ENCODE peak calls at places on chromosome 2, in five cellular contexts. F is left ventricle myocardium inferior, U is psoas muscle, B is body of pancreas, W is hepatocyte. N is an unnamed sample.

GRCh38 chr2:25257032-25257455 is 84.7 kb downstream of the DNMT3A start:
- DNase-seq in F (no peak), B (peak; percentile 33), U (peak; percentile 66), W (peak; percentile 69), N (no peak)

GRCh38 chr2:67394734-67395133 is 2.4 kb upstream of the ETAA1 start:
- DNase-seq in B (no peak), U (no peak), W (no peak), F (no peak), N (no peak)

GRCh38 chr2:3472966-3473365 is 46.4 kb downstream of the ADI1 start:
- DNase-seq in B (no peak), F (peak; percentile 7), U (peak; percentile 23), W (no peak), N (no peak)

GRCh38 chr2:237097911-237098702 is 12.4 kb downstream of the COPS8 start:
- DNase-seq in B (no peak), F (no peak), W (peak; percentile 39), U (no peak), N (no peak)

GRCh38 chr2:156132941-156133340 is 199.6 kb downstream of the NR4A2 start:
- DNase-seq in F (no peak), B (no peak), U (no peak), W (no peak), N (no peak)

GRCh38 chr2:64477037-64477436 is 23.1 kb downstream of the LGALSL start:
- DNase-seq in W (no peak), F (no peak), B (no peak), U (no peak), N (no peak)

GRCh38 chr2:84383271-84383670 is 75.8 kb downstream of the SUCLG1 start:
- DNase-seq in F (no peak), B (no peak), U (no peak), W (no peak), N (no peak)

GRCh38 chr2:150507071-150507470 is 19.6 kb upstream of the RND3 start:
- DNase-seq in F (no peak), W (no peak), U (no peak), B (no peak), N (no peak)

GRCh38 chr2:120775261-120775660 is 39.6 kb downstream of the GLI2 start:
- DNase-seq in B (no peak), W (no peak), U (peak; percentile 21), F (peak; percentile 2), N (no peak)

GRCh38 chr2:74162951-74163350 is 15.2 kb upstream of the BOLA3 start:
- DNase-seq in F (no peak), B (no peak), U (no peak), W (no peak), N (no peak)

GRCh38 chr2:118850171-118850900 is 2.9 kb upstream of the EN1 start:
- DNase-seq in F (no peak), B (no peak), W (no peak), U (no peak), N (no peak)

GRCh38 chr2:241730679-241731293 is 3.6 kb upstream of the D2HGDH start:
- DNase-seq in U (no peak), F (no peak), B (no peak), W (no peak), N (no peak)

GRCh38 chr2:164826293-164827243 is 15.1 kb downstream of the COBLL1 start:
- DNase-seq in F (peak; percentile 29), B (peak; percentile 84), W (peak; percentile 48), U (no peak), N (peak; percentile 93)

GRCh38 chr2:64283641-64284371 is 139.6 kb upstream of the PELI1 start:
- DNase-seq in F (no peak), U (no peak), W (no peak), B (no peak), N (no peak)

GRCh38 chr2:30622452-30622851 is 175.4 kb downstream of the LCLAT1 start:
- DNase-seq in F (no peak), B (no peak), U (no peak), W (no peak), N (no peak)

GRCh38 chr2:10226032-10226724 is 76.5 kb upstream of the HPCAL1 start:
- DNase-seq in W (no peak), B (no peak), U (peak; percentile 59), F (no peak), N (no peak)

GRCh38 chr2:24492283-24493272 is 1.5 kb downstream of the NCOA1 start:
- DNase-seq in W (peak; percentile 33), F (no peak), B (no peak), U (no peak), N (no peak)

DNA sequence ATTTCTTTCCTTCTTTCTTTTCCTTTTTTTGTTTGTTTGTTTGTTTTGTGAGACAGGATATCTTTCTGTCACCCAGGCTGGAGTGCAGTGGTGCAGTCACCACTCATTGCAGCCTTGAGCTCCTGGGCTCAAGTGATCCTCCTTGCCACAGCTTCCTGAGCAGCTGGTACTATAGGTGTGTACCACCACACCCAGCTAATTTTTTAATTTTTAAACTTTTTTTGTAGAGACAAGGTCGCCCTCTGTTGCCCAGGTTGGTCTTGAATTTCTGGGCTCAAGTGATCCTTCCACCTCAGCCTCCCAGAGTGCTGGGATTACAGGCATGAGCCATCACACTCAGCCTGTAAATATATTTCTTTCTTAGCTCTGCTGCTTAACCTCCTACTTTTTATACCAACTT is 83.4 kb upstream of the CYP20A1 start:
- DNase-seq in W (no peak), U (no peak), F (no peak), B (no peak), N (no peak)
- TF ChIP-seq CTCF in W (no peak), U (no peak), F (no peak), B (no peak), N (no peak)

GRCh38 chr2:127672341-127673303 is 2.7 kb downstream of the LIMS2 start:
- DNase-seq in U (peak; percentile 50), W (peak; percentile 4), F (no peak), B (no peak), N (no peak)

GRCh38 chr2:127676906-127677305 is 1.6 kb upstream of the LIMS2 start:
- DNase-seq in W (no peak), B (no peak), U (peak; percentile 38), F (no peak), N (no peak)

GRCh38 chr2:127675335-127676261 is at the start of gene LIMS2:
- DNase-seq in U (peak; percentile 66), F (peak; percentile 68), W (peak; percentile 42), B (no peak), N (no peak)

GRCh38 chr2:127673304-127674069 is 1.8 kb downstream of the LIMS2 start:
- DNase-seq in B (no peak), U (peak; percentile 60), F (no peak), W (peak; percentile 3), N (no peak)

GRCh38 chr2:127674241-127675209 is 805 bp downstream of the LIMS2 start:
- DNase-seq in F (peak; percentile 62), U (peak; percentile 65), B (no peak), W (no peak), N (no peak)
- H3K4me3 ChIP-seq in F (peak overlapping the region; percentile 94), U (peak overlapping the region; percentile 76), B (no peak overlapping the region), W (peak overlapping the region; percentile 42), N (no peak overlapping the region)

GRCh38 chr2:26615336-26616031 is 25.7 kb downstream of the CIB4 start:
- DNase-seq in W (no peak), B (no peak), U (no peak), F (no peak), N (no peak)
- TF ChIP-seq CTCF in W (no peak), B (no peak), U (no peak), F (no peak), N (peak; percentile 19)

GRCh38 chr2:233944722-233945121 is 27.5 kb downstream of the TRPM8 start:
- DNase-seq in B (no peak), U (no peak), F (no peak), W (no peak), N (no peak)
- H3K4me3 ChIP-seq in B (no peak overlapping the region), U (no peak overlapping the region), F (no peak overlapping the region), W (no peak overlapping the region), N (no peak overlapping the region)

GRCh38 chr2:45128580-45128997 is 119.3 kb upstream of the SIX2 start:
- DNase-seq in U (peak; percentile 59), F (peak; percentile 46), B (peak; percentile 27), W (peak; percentile 37), N (no peak)

GRCh38 chr2:45124456-45124855 is 115.2 kb upstream of the SIX2 start:
- DNase-seq in B (no peak), F (no peak), U (no peak), W (no peak), N (no peak)

GRCh38 chr2:45125232-45125631 is 116.0 kb upstream of the SIX2 start:
- DNase-seq in U (no peak), B (no peak), W (no peak), F (no peak), N (no peak)

GRCh38 chr2:45127891-45128290 is 118.6 kb upstream of the SIX2 start:
- DNase-seq in W (no peak), U (no peak), F (no peak), B (no peak), N (no peak)

DNA sequence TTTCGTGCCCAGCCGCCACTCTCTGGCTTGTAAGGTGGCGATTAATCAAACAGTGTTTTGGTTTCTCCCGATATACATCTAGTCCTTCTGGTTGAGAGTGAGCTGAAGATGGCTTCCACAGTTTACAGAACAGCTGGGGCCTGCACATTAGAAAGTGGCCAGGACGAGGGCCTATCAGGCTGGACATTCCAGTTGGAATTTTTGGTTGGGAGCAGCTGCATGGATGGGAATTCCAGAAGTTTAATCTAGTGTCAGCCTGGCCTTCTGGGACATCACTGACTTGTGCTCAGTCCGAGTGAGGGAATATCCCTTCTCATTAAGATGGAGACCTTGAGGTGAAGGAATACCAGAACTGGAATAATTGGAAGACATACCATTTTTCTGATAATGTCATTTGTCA is 118.1 kb upstream of the SIX2 start:
- DNase-seq in F (no peak), B (no peak), U (no peak), W (no peak), N (no peak)
- TF ChIP-seq CTCF in F (no peak), B (no peak), U (no peak), W (no peak), N (no peak)

GRCh38 chr2:55408098-55408882 is 11.4 kb downstream of the CCDC88A start:
- DNase-seq in U (no peak), F (no peak), B (no peak), W (no peak), N (no peak)
- H3K4me3 ChIP-seq in U (no peak overlapping the region), F (no peak overlapping the region), B (no peak overlapping the region), W (no peak overlapping the region), N (no peak overlapping the region)

GRCh38 chr2:170486730-170487129 is 228.4 kb upstream of the SP5 start:
- DNase-seq in W (no peak), F (no peak), B (no peak), U (no peak), N (no peak)
- TF ChIP-seq CTCF in W (no peak), F (peak; percentile 53), B (no peak), U (peak; percentile 32), N (peak; percentile 11)

GRCh38 chr2:6384341-6384740 is 481.4 kb downstream of the CMPK2 start:
- DNase-seq in B (no peak), W (no peak), F (no peak), U (no peak), N (no peak)
- H3K4me3 ChIP-seq in B (no peak overlapping the region), W (no peak overlapping the region), F (no peak overlapping the region), U (no peak overlapping the region), N (no peak overlapping the region)

N was measured in LNCaP clone FGC.